ENCODE peak calls at places on chromosomes 3 and 15, in five cellular contexts. U, S, E, Q and O are unnamed samples.

GRCh38 chr15:101122266-101122665 is 129.6 kb downstream of the CHSY1 start:
- DNase-seq in Q (no peak), U (no peak), S (no peak), E (no peak), O (no peak)

GRCh38 chr3:75272708-75273107 is 391.4 kb upstream of the FRG2C start:
- DNase-seq in U (no peak), S (no peak), Q (no peak), E (no peak), O (no peak)

GRCh38 chr3:153640689-153641308 is 478.8 kb downstream of the RAP2B start:
- DNase-seq in U (no peak), Q (no peak), E (no peak), S (peak), O (no peak)

GRCh38 chr3:41224120-41224806 is 25.0 kb downstream of the CTNNB1 start:
- DNase-seq in U (no peak), S (no peak), Q (no peak), E (no peak), O (no peak)

GRCh38 chr3:150073513-150073912 is 102.8 kb upstream of the PFN2 start:
- DNase-seq in Q (no peak), S (no peak), U (no peak), E (no peak), O (no peak)

GRCh38 chr15:52699457-52699856 is 20.3 kb upstream of the ATOSA start:
- DNase-seq in Q (no peak), S (no peak), E (no peak), U (no peak), O (peak)

GRCh38 chr3:72660270-72661114 is 187.8 kb downstream of the SHQ1 start:
- DNase-seq in S (no peak), E (no peak), Q (no peak), U (no peak), O (no peak)

GRCh38 chr15:66290007-66290406 is 3.4 kb upstream of the DIS3L start:
- DNase-seq in Q (no peak), U (no peak), E (no peak), S (no peak), O (no peak)

GRCh38 chr3:194812177-194812576 is 126.5 kb downstream of the FAM43A start:
- DNase-seq in Q (no peak), S (no peak), U (no peak), E (no peak), O (no peak)

GRCh38 chr3:156519758-156520162 is 35.2 kb downstream of the SSR3 start:
- DNase-seq in E (no peak), S (no peak), Q (no peak), U (no peak), O (no peak)

GRCh38 chr3:160686955-160687535 is 10.1 kb downstream of the ARL14 start:
- DNase-seq in S (no peak), Q (no peak), U (no peak), E (no peak), O (no peak)

GRCh38 chr3:79367803-79368202 is 400.0 kb downstream of the ROBO1 start:
- DNase-seq in U (no peak), Q (no peak), E (no peak), S (no peak), O (no peak)

GRCh38 chr3:48465531-48466378 is 19.2 kb downstream of the ATRIP start:
- DNase-seq in Q (peak), E (peak), S (peak), U (peak), O (peak)

GRCh38 chr3:141377377-141377776 is 9.1 kb downstream of the ZBTB38 start:
- DNase-seq in U (no peak), Q (no peak), S (no peak), E (no peak), O (no peak)